ENCODE peak calls at places on chromosome 16, in eight cellular contexts. E is thoracic aorta, W is right lobe of liver, U is coronary artery, H is stomach, O is A549, I is mesendoderm, G is heart left ventricle. J is an unnamed sample.

GRCh38 chr16:2597560-2597902 is 59.7 kb downstream of the PDPK1 start:
- DNase-seq in E (no peak), W (peak), U (no peak), H (no peak), O (no peak), I (no peak), G (peak), J (no peak)

GRCh38 chr16:57993452-57993851 is 7.0 kb downstream of the ZNF319 start:
- DNase-seq in E (no peak), W (no peak), U (no peak), H (no peak), O (no peak), I (no peak), G (no peak), J (no peak)

GRCh38 chr16:9798474-9798873 is 383.8 kb downstream of the GRIN2A start:
- DNase-seq in E (no peak), W (no peak), U (no peak), H (no peak), O (no peak), I (no peak), G (no peak), J (no peak)

GRCh38 chr16:53052519-53053501 is at the start of gene CHD9NB:
- DNase-seq in E (peak), W (peak), U (no peak), H (no peak), O (peak), I (peak), G (no peak), J (no peak)

GRCh38 chr16:89112377-89113151 is 18.9 kb downstream of the ACSF3 start:
- DNase-seq in E (no peak), W (no peak), U (no peak), H (no peak), O (no peak), I (no peak), G (no peak), J (no peak)

GRCh38 chr16:22141746-22142145 is 20.6 kb upstream of the SDR42E2 start:
- DNase-seq in E (no peak), W (no peak), U (no peak), H (no peak), O (peak), I (peak), G (no peak), J (no peak)

GRCh38 chr16:87366930-87367329 is 16.6 kb downstream of the FBXO31 start:
- DNase-seq in E (no peak), W (no peak), U (no peak), H (no peak), O (no peak), I (no peak), G (no peak), J (no peak)

GRCh38 chr16:71258371-71258770 is 27.8 kb upstream of the HYDIN start:
- DNase-seq in E (no peak), W (no peak), U (no peak), H (no peak), O (no peak), I (no peak), G (no peak), J (no peak)

GRCh38 chr16:54285414-54286066 is 1.0 kb downstream of the IRX3 start:
- DNase-seq in E (no peak), W (no peak), U (no peak), H (peak), O (no peak), I (peak), G (peak), J (no peak)

GRCh38 chr16:56673916-56674315 is 4.3 kb downstream of the MT1H start:
- DNase-seq in E (no peak), W (no peak), U (no peak), H (peak), O (no peak), I (peak), G (no peak), J (no peak)

GRCh38 chr16:23141959-23142740 is 7.1 kb downstream of the USP31 start:
- DNase-seq in E (no peak), W (no peak), U (no peak), H (no peak), O (no peak), I (no peak), G (no peak), J (no peak)

GRCh38 chr16:67481561-67482259 is 753 bp upstream of the ATP6V0D1 start:
- DNase-seq in E (no peak), W (peak), U (no peak), H (peak), O (no peak), I (no peak), G (peak), J (peak)

GRCh38 chr16:4233431-4233830 is 8.4 kb downstream of the SRL start:
- DNase-seq in E (no peak), W (no peak), U (no peak), H (no peak), O (no peak), I (no peak), G (no peak), J (no peak)

GRCh38 chr16:24852281-24852721 is 6.5 kb downstream of the SLC5A11 start:
- DNase-seq in E (no peak), W (no peak), U (no peak), H (no peak), O (no peak), I (no peak), G (no peak), J (no peak)

GRCh38 chr16:83762141-83763024 is 45.4 kb upstream of the HSBP1 start:
- DNase-seq in E (no peak), W (no peak), U (no peak), H (no peak), O (no peak), I (no peak), G (no peak), J (no peak)

GRCh38 chr16:31085873-31086628 is 2.7 kb downstream of the PRSS53 start:
- DNase-seq in E (no peak), W (no peak), U (no peak), H (no peak), O (no peak), I (no peak), G (no peak), J (no peak)

GRCh38 chr16:50635505-50636392 is 45.4 kb downstream of the SNX20 start:
- DNase-seq in E (no peak), W (no peak), U (no peak), H (no peak), O (no peak), I (peak), G (no peak), J (no peak)

GRCh38 chr16:88967800-88968588 is 9.0 kb downstream of the CBFA2T3 start:
- DNase-seq in E (no peak), W (no peak), U (no peak), H (no peak), O (no peak), I (no peak), G (no peak), J (no peak)

GRCh38 chr16:88936008-88936912 is 40.7 kb downstream of the CBFA2T3 start:
- DNase-seq in E (no peak), W (no peak), U (no peak), H (no peak), O (peak), I (no peak), G (peak), J (no peak)

GRCh38 chr16:55444754-55445485 is 34.1 kb upstream of the MMP2 start:
- DNase-seq in E (no peak), W (peak), U (no peak), H (no peak), O (no peak), I (no peak), G (peak), J (no peak)

GRCh38 chr16:55447231-55447630 is 31.8 kb upstream of the MMP2 start:
- DNase-seq in E (no peak), W (no peak), U (no peak), H (no peak), O (no peak), I (no peak), G (no peak), J (no peak)

GRCh38 chr16:55439101-55439690 is 39.8 kb upstream of the MMP2 start:
- DNase-seq in E (no peak), W (no peak), U (no peak), H (no peak), O (no peak), I (no peak), G (no peak), J (no peak)

GRCh38 chr16:55443434-55443833 is 35.6 kb upstream of the MMP2 start:
- DNase-seq in E (no peak), W (no peak), U (no peak), H (no peak), O (no peak), I (no peak), G (no peak), J (no peak)

DNA sequence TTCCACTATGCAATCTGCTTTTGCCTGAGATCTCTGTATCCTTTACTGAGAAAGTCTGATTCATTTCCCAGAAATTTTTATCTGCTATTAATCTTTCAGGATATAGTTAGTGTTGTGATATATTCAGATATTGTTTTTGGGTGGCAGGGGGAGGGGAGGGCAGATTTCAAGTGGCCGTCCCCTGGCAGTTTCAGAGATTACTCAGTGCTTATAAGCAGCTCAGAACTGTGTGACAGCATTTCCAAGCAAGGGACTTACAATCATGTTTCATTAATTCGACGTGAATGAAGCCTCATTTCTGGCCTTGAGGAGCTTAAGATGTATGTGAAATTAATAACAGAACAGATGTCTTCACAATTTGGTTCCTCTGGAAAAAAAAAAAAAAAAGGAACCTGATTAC is 35.1 kb upstream of the MMP2 start:
- DNase-seq in E (no peak), W (no peak), U (no peak), H (no peak), O (no peak), I (no peak), G (no peak), J (no peak)
- H3K4me3 ChIP-seq in E (no peak), W (no peak), U (no peak), H (no peak), O (no peak), I (no peak), G (no peak), J (no peak)

GRCh38 chr16:70252355-70252988 is 732 bp upstream of the EXOSC6 start:
- DNase-seq in E (no peak), W (no peak), U (no peak), H (no peak), O (peak), I (peak), G (no peak), J (no peak)
- H3K27ac ChIP-seq in E (peak), W (no peak), U (no peak), H (no peak), O (no peak), I (no peak), G (no peak), J (no peak)

GRCh38 chr16:20899503-20900298 is 457 bp downstream of the DCUN1D3 start:
- DNase-seq in E (no peak), W (peak), U (peak), H (no peak), O (no peak), I (peak), G (no peak), J (no peak)
- H3K4me3 ChIP-seq in E (peak), W (peak), U (peak), H (peak), O (peak), I (peak), G (peak), J (peak)

DNA sequence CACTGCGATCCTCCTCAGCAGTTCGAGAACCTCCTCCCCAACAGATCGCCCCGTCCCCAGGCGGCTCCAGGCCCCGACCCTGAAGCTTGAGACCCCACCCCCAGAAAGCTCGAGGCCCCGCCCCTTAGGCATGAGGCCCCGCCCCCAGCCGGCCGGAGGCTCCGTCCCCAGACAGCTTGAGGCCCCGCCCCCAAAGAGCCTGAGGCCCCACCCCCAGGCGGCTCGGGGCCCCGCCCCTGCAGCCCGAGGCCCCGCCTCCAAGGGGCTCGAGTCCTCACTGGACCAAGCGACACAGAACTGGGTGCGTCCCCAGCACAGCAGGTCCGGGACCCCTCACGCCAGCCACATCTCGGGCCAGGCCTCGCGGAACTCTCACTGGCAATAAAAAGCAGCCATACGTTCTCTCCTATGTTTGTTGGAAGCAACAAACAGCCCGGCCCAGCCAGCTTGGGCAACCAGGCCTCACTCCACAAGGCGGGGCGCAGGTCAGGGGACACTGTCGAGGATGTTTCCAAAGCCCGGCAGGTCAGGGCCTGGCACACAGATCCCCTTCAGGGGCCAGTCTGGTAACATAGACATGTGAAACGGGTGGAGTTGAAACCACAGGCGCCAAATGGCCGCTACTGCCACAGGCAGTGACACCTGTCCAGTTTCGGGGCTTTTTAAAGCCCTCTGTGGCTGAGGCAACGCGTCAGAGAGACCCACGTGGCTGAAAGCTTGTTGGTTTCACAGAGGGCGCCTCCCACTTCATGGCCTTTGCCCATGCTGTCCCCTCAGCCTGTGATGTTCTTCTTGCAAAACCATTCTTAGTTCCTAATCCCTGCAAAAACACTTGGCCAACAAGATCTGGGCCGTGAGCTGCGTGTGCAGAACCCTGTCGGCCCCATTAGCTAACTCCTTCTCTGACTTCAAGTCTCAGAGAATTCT is 224.2 kb downstream of the PARN start:
- DNase-seq in E (no peak), W (peak), U (no peak), H (peak), O (no peak), I (peak), G (no peak), J (no peak)
- H3K27ac ChIP-seq in E (no peak), W (peak), U (no peak), H (no peak), O (peak), I (no peak), G (no peak), J (no peak)

GRCh38 chr16:85329059-85329812 is 217.0 kb upstream of the CIBAR2 start:
- DNase-seq in E (no peak), W (no peak), U (no peak), H (peak), O (no peak), I (peak), G (no peak), J (no peak)

GRCh38 chr16:85331685-85332084 is 219.4 kb upstream of the CIBAR2 start:
- DNase-seq in E (no peak), W (no peak), U (no peak), H (peak), O (no peak), I (no peak), G (no peak), J (no peak)

GRCh38 chr16:85328665-85329058 is 216.4 kb upstream of the CIBAR2 start:
- DNase-seq in E (no peak), W (no peak), U (no peak), H (no peak), O (no peak), I (no peak), G (no peak), J (no peak)

GRCh38 chr16:85330694-85331188 is 218.5 kb upstream of the CIBAR2 start:
- DNase-seq in E (no peak), W (no peak), U (no peak), H (no peak), O (peak), I (peak), G (no peak), J (no peak)

DNA sequence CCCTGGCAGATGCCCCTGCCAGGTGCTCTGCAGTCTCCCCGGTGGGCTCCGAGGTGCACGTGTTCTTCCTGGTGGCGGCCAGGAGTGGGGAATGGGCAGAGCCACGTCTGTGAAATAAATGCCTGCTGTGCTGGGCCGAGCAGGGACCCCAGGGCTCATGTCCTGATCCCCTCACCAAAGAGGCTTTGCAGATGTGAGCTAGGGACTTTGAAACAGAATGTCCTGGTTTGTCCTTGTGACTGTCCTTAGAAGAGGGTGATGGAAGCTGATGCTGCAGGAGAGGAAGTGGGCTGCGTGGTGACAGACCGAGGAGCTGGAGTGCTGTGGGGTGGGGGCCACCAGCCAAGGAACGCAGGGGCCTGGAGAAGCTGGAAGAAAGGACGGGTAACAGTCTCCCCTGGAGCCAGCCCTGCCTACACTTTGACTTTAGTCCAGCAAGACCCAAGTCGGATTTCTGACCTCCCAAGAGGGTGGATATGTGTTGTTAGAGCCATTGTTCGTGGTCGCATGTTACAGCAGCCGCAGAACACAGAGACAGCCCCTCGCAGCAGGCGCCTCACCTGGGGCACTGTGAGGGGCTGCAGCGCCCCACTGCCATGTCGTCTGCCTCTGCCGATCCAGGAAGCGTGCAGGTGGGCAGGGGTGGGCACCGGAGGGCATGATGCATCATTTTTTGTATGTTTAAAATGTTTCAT is 217.9 kb upstream of the CIBAR2 start:
- DNase-seq in E (no peak), W (no peak), U (no peak), H (no peak), O (no peak), I (peak), G (no peak), J (no peak)
- H3K4me3 ChIP-seq in E (no peak), W (no peak), U (no peak), H (no peak), O (no peak), I (no peak), G (no peak), J (no peak)

DNA sequence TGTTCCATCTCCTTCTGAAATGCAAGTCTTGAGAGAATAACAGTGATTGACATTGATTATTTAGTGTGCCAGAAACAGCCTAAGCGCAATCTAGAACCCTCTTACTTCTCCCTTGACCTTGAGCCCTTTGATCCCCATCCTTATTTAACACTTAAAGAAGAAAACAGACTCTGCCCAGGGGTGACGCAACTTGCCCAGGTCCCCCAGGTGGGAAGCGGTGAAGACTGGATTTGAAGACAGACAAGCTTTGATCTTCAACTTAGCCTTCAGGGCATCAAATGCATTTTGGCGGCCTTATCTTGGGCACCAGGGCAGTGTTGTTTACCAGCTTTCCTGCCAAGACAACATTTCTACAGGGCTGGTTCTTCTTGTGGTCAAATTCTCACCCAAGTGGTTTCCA is 8.9 kb upstream of the CIITA start:
- DNase-seq in E (no peak), W (no peak), U (no peak), H (no peak), O (no peak), I (no peak), G (no peak), J (no peak)
- H3K27ac ChIP-seq in E (no peak), W (no peak), U (no peak), H (no peak), O (no peak), I (no peak), G (no peak), J (no peak)

J was measured in CD4-positive, alpha-beta memory T cell.